ENCODE peak calls at places on chromosomes 16 and 17, in four cellular contexts. H is heart left ventricle; R is naive thymus-derived CD8-positive, alpha-beta T cell; A is HS-5. O is an unnamed sample.

GRCh38 chr16:90008708-90009145 is 10.5 kb downstream of the DBNDD1 start:
- DNase-seq in H (no peak), R (peak), A (no peak), O (no peak)

GRCh38 chr16:57067347-57067746 is 25.0 kb upstream of the CPNE2 start:
- DNase-seq in H (no peak), R (no peak), A (no peak), O (no peak)

GRCh38 chr17:75679706-75680201 is 12.6 kb downstream of the SAP30BP start:
- DNase-seq in H (peak), R (no peak), A (no peak), O (no peak)

GRCh38 chr17:42700890-42701289 is 18.6 kb downstream of the CNTNAP1 start:
- DNase-seq in H (no peak), R (no peak), A (no peak), O (no peak)

GRCh38 chr17:28478940-28479615 is 5.6 kb downstream of the SLC13A2 start:
- DNase-seq in H (no peak), R (no peak), A (peak), O (no peak)

GRCh38 chr17:73696251-73696650 is 52.0 kb upstream of the SDK2 start:
- DNase-seq in H (no peak), R (no peak), A (no peak), O (no peak)

GRCh38 chr17:78341559-78342437 is 18.1 kb downstream of the SOCS3 start:
- DNase-seq in H (peak), R (peak), A (no peak), O (no peak)

GRCh38 chr16:47970291-47970931 is 185.4 kb downstream of the ABCC12 start:
- DNase-seq in H (no peak), R (no peak), A (no peak), O (no peak)

GRCh38 chr17:73278465-73279453 is 17.1 kb upstream of the CPSF4L start:
- DNase-seq in H (no peak), R (no peak), A (no peak), O (peak)

GRCh38 chr17:35612924-35613521 is 25.9 kb downstream of the AP2B1 start:
- DNase-seq in H (peak), R (peak), A (no peak), O (peak)

GRCh38 chr17:43021739-43022512 is at the start of gene VAT1:
- DNase-seq in H (peak), R (peak), A (no peak), O (peak)

GRCh38 chr17:9261059-9262029 is 240.0 kb downstream of the NTN1 start:
- DNase-seq in H (no peak), R (no peak), A (no peak), O (no peak)

GRCh38 chr16:48003226-48003907 is 152.4 kb downstream of the ABCC12 start:
- DNase-seq in H (no peak), R (no peak), A (no peak), O (peak)

GRCh38 chr17:70127221-70127873 is 42.0 kb upstream of the KCNJ2 start:
- DNase-seq in H (no peak), R (no peak), A (no peak), O (no peak)

GRCh38 chr17:72191901-72192300 is 71.1 kb downstream of the SOX9 start:
- DNase-seq in H (no peak), R (no peak), A (no peak), O (no peak)

GRCh38 chr17:1025733-1026598 is 29.0 kb downstream of the TIMM22 start:
- DNase-seq in H (no peak), R (no peak), A (no peak), O (no peak)

GRCh38 chr16:21226749-21227148 is 6.8 kb upstream of the ANKS4B start:
- DNase-seq in H (no peak), R (no peak), A (no peak), O (peak)

GRCh38 chr16:85525464-85526117 is 87.5 kb upstream of the GSE1 start:
- DNase-seq in H (no peak), R (no peak), A (no peak), O (no peak)

GRCh38 chr16:56372938-56373337 is 52.4 kb downstream of the AMFR start:
- DNase-seq in H (no peak), R (no peak), A (no peak), O (no peak)

GRCh38 chr16:74700206-74701040 is at the start of gene MLKL:
- DNase-seq in H (peak), R (peak), A (peak), O (no peak)

GRCh38 chr17:27424516-27424915 is 31.7 kb upstream of the KSR1 start:
- DNase-seq in H (no peak), R (no peak), A (no peak), O (no peak)

GRCh38 chr16:24700549-24701392 is 28.7 kb upstream of the TNRC6A start:
- DNase-seq in H (peak), R (no peak), A (peak), O (peak)

GRCh38 chr17:82892869-82893565 is 53.2 kb upstream of the ZNF750 start:
- DNase-seq in H (peak), R (peak), A (no peak), O (no peak)

GRCh38 chr17:72884066-72884465 is 208.4 kb downstream of the SLC39A11 start:
- DNase-seq in H (no peak), R (no peak), A (no peak), O (no peak)

GRCh38 chr17:82713015-82713723 is 3.3 kb upstream of the FN3KRP start:
- DNase-seq in H (no peak), R (no peak), A (no peak), O (no peak)

O was measured in DMS 273 treated with DMSO at 0.1 percent for 48 hours.